ENCODE peak calls at places on chromosome 16, in four cellular contexts. One of them, this sample, is unnamed.

GRCh38 chr16:84044108-84044488 is 1.5 kb upstream of the SLC38A8 start:
- DNase-seq in heart right ventricle: no peak
- DNase-seq in spleen: peak; percentile 39
- DNase-seq in neural crest cell: no peak
- DNase-seq in this sample: no peak

GRCh38 chr16:79288046-79288445 is 312.5 kb downstream of the MAF start:
- DNase-seq in neural crest cell: no peak
- DNase-seq in heart right ventricle: no peak
- DNase-seq in spleen: no peak
- DNase-seq in this sample: no peak

GRCh38 chr16:67514382-67514828 is 14.2 kb upstream of the RIPOR1 start:
- DNase-seq in heart right ventricle: peak; percentile 83
- DNase-seq in spleen: peak; percentile 89
- DNase-seq in neural crest cell: peak; percentile 72
- DNase-seq in this sample: peak; percentile 73

GRCh38 chr16:592518-593306 is 2.8 kb downstream of the RAB40C start:
- DNase-seq in heart right ventricle: no peak
- DNase-seq in neural crest cell: no peak
- DNase-seq in spleen: peak; percentile 84
- DNase-seq in this sample: no peak

GRCh38 chr16:14088155-14088753 is 17.1 kb downstream of the MRTFB start:
- DNase-seq in spleen: no peak
- DNase-seq in neural crest cell: no peak
- DNase-seq in heart right ventricle: no peak
- DNase-seq in this sample: no peak

GRCh38 chr16:48321307-48322036 is 63.7 kb downstream of the SIAH1 start:
- DNase-seq in neural crest cell: no peak
- DNase-seq in heart right ventricle: no peak
- DNase-seq in spleen: no peak
- DNase-seq in this sample: no peak

GRCh38 chr16:4913774-4914525 is 23.0 kb downstream of the PPL start:
- DNase-seq in neural crest cell: no peak
- DNase-seq in spleen: no peak
- DNase-seq in heart right ventricle: no peak
- DNase-seq in this sample: no peak

GRCh38 chr16:74522160-74522559 is 84.8 kb downstream of the GLG1 start:
- DNase-seq in neural crest cell: no peak
- DNase-seq in spleen: no peak
- DNase-seq in heart right ventricle: no peak
- DNase-seq in this sample: no peak

GRCh38 chr16:28309811-28310311 is 17.5 kb downstream of the SBK1 start:
- DNase-seq in spleen: peak; percentile 92
- DNase-seq in neural crest cell: no peak
- DNase-seq in heart right ventricle: no peak
- DNase-seq in this sample: no peak

GRCh38 chr16:17972460-17972943 is 364.0 kb downstream of the NPIPA8 start:
- DNase-seq in neural crest cell: no peak
- DNase-seq in heart right ventricle: no peak
- DNase-seq in spleen: no peak
- DNase-seq in this sample: peak; percentile 32

GRCh38 chr16:3112058-3112880 is at the start of gene ZNF205:
- DNase-seq in neural crest cell: peak; percentile 72
- DNase-seq in heart right ventricle: peak; percentile 79
- DNase-seq in spleen: peak; percentile 81
- DNase-seq in this sample: peak; percentile 88

GRCh38 chr16:78478267-78478821 is 378.9 kb downstream of the WWOX start:
- DNase-seq in heart right ventricle: no peak
- DNase-seq in spleen: no peak
- DNase-seq in neural crest cell: no peak
- DNase-seq in this sample: no peak

GRCh38 chr16:68015681-68016080 is at the start of gene DPEP2NB:
- DNase-seq in neural crest cell: no peak
- DNase-seq in spleen: no peak
- DNase-seq in heart right ventricle: no peak
- DNase-seq in this sample: no peak

GRCh38 chr16:20181386-20181785 is 107.7 kb upstream of the GPR139 start:
- DNase-seq in spleen: no peak
- DNase-seq in neural crest cell: no peak
- DNase-seq in heart right ventricle: no peak
- DNase-seq in this sample: no peak

GRCh38 chr16:76882105-76882504 is 308.9 kb upstream of the MON1B start:
- DNase-seq in spleen: no peak
- DNase-seq in heart right ventricle: no peak
- DNase-seq in neural crest cell: no peak
- DNase-seq in this sample: no peak

GRCh38 chr16:74667215-74667765 is 613 bp upstream of the RFWD3 start:
- DNase-seq in heart right ventricle: peak; percentile 13
- DNase-seq in neural crest cell: peak; percentile 23
- DNase-seq in spleen: peak; percentile 86
- DNase-seq in this sample: peak; percentile 35

GRCh38 chr16:12412252-12412651 is 391.4 kb downstream of the CPPED1 start:
- DNase-seq in neural crest cell: no peak
- DNase-seq in spleen: no peak
- DNase-seq in heart right ventricle: no peak
- DNase-seq in this sample: no peak

GRCh38 chr16:12411521-12411920 is 392.2 kb downstream of the CPPED1 start:
- DNase-seq in spleen: no peak
- DNase-seq in heart right ventricle: no peak
- DNase-seq in neural crest cell: no peak
- DNase-seq in this sample: no peak

GRCh38 chr16:12406840-12407690 is 396.6 kb downstream of the CPPED1 start:
- DNase-seq in neural crest cell: no peak
- DNase-seq in spleen: no peak
- DNase-seq in heart right ventricle: no peak
- DNase-seq in this sample: no peak

GRCh38 chr16:12410842-12411490 is 392.7 kb downstream of the CPPED1 start:
- DNase-seq in spleen: no peak
- DNase-seq in neural crest cell: no peak
- DNase-seq in heart right ventricle: no peak
- DNase-seq in this sample: no peak

GRCh38 chr16:12409700-12410099 is 394.0 kb downstream of the CPPED1 start:
- DNase-seq in spleen: no peak
- DNase-seq in heart right ventricle: no peak
- DNase-seq in neural crest cell: no peak
- DNase-seq in this sample: no peak
- TF ChIP-seq CTCF in spleen: no peak
- TF ChIP-seq CTCF in heart right ventricle: no peak
- TF ChIP-seq CTCF in neural crest cell: no peak
- TF ChIP-seq CTCF in this sample: no peak

DNA sequence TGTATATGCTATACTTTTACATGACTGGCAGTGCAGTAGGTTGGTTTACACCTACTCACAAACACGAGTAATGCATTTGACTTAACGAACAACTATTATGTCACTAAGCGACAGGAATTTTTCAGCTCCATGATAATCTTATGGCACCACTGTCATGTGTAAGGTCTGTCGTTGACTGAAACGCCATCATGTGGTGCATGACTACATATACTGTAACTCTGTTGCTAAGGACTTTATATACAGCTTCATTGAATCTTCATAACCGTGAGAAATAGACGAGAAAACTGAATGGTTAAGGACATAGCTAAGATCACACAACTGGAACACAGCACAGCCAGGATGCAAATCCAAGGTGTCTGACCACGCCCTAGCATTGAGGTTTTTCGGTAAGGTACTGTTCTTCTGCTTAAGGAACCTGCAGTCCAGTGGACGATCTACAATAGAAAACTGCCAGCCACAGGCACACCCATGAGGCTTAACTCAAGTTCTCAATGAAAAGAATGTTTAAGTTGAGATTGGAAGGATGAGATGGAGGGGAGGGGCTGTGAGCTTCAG is 3.3 kb downstream of the CFAP20 start:
- DNase-seq in spleen: no peak
- DNase-seq in neural crest cell: no peak
- DNase-seq in heart right ventricle: no peak
- DNase-seq in this sample: no peak
- TF ChIP-seq CTCF in spleen: no peak
- TF ChIP-seq CTCF in neural crest cell: no peak
- TF ChIP-seq CTCF in heart right ventricle: peak; percentile 25
- TF ChIP-seq CTCF in this sample: no peak

DNA sequence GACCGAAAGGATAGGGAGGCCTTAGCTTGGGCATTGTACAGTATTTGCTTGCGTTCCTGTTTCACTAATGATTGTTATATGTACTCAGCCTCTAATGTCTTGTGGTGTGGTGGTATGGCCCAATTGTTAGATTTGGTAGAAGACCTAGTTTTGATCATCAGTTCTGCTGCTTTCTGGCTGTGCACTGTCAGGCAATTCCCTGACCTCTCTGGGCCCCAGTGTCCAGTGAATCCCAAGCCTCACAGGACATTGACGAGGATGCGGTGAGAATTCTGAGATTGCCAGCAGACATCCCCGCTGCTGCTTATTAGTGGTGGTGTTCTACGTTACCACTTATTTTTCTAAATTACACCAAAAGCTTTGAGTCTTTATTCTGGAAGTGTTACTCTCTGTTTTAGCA is 195.2 kb downstream of the SNX29 start:
- DNase-seq in neural crest cell: no peak
- DNase-seq in spleen: no peak
- DNase-seq in heart right ventricle: no peak
- DNase-seq in this sample: no peak
- TF ChIP-seq CTCF in neural crest cell: no peak
- TF ChIP-seq CTCF in spleen: no peak
- TF ChIP-seq CTCF in heart right ventricle: no peak
- TF ChIP-seq CTCF in this sample: no peak

DNA sequence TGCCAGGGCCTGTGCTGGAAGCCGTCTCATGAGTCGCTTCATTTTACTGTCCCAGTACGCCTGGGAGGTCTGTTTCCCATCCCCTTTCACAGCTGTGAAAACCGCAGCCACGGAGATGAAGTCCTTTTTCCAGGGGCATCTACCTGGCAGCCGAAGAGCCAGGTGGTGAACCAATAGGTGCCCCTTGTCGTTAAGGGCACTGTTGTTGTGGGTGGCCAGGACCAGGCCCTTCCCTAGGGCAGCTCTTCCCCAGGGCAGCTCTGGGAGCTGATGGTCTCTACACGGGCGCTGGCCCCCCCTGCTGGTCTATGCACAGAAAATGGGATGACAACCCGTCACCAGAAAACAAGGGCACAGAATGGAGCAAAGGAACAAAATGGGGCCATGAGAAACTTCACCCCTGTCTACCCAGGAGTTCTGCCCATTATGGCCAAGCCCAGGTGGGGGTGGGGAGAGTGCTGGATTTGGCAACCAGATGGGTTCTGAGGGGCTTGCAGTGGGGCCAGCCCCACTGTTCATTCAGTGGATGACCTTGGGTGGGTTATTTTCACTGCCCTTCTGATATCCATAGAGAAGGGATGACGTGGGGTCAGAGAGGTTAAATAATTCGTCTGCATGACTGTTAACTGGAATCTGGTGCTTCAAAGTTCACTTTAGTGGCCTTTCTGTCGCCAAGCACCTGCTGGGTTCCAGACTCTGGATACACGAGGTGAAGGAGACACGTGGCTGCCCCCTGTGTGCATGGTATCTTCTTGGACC is 11.5 kb downstream of the RMI2 start:
- DNase-seq in heart right ventricle: peak; percentile 62
- DNase-seq in neural crest cell: peak; percentile 54
- DNase-seq in spleen: peak; percentile 88
- DNase-seq in this sample: peak; percentile 75
- TF ChIP-seq CTCF in heart right ventricle: peak; percentile 70
- TF ChIP-seq CTCF in neural crest cell: peak; percentile 65
- TF ChIP-seq CTCF in spleen: peak; percentile 69
- TF ChIP-seq CTCF in this sample: peak; percentile 75

GRCh38 chr16:88088161-88088581 is 136.9 kb downstream of the BANP start:
- DNase-seq in spleen: no peak
- DNase-seq in neural crest cell: no peak
- DNase-seq in heart right ventricle: no peak
- DNase-seq in this sample: no peak

GRCh38 chr16:88086571-88087516 is 135.6 kb downstream of the BANP start:
- DNase-seq in neural crest cell: no peak
- DNase-seq in heart right ventricle: no peak
- DNase-seq in spleen: no peak
- DNase-seq in this sample: no peak

GRCh38 chr16:88084881-88085280 is 133.6 kb downstream of the BANP start:
- DNase-seq in neural crest cell: no peak
- DNase-seq in spleen: no peak
- DNase-seq in heart right ventricle: no peak
- DNase-seq in this sample: no peak

GRCh38 chr16:88083582-88083981 is 132.3 kb downstream of the BANP start:
- DNase-seq in spleen: no peak
- DNase-seq in heart right ventricle: no peak
- DNase-seq in neural crest cell: no peak
- DNase-seq in this sample: no peak

DNA sequence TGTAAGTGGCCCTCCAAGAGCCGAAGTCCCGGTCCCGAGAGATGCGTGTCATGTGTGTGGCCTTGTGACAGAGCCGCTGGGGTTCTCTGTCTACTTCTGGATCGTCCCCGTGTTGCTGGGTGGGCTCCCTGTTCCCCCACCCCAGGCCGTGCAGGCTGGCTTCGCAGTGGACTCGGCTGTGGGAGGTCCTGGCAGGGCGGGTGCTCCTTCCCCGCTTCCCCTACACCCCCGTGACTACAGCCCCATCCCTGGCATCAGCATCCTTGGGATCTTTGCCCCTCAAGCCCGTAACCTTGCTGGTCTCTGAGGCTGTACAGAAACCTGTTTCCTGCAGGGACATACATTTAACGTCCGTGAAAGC is 136.3 kb downstream of the BANP start:
- DNase-seq in neural crest cell: no peak
- DNase-seq in spleen: no peak
- DNase-seq in heart right ventricle: no peak
- DNase-seq in this sample: no peak
- TF ChIP-seq CTCF in neural crest cell: no peak
- TF ChIP-seq CTCF in spleen: no peak
- TF ChIP-seq CTCF in heart right ventricle: no peak
- TF ChIP-seq CTCF in this sample: no peak

GRCh38 chr16:66512589-66513404 is 37.1 kb downstream of the TK2 start:
- DNase-seq in heart right ventricle: no peak
- DNase-seq in spleen: no peak
- DNase-seq in neural crest cell: no peak
- DNase-seq in this sample: no peak

GRCh38 chr16:66510711-66511614 is 39.0 kb downstream of the TK2 start:
- DNase-seq in neural crest cell: no peak
- DNase-seq in heart right ventricle: no peak
- DNase-seq in spleen: no peak
- DNase-seq in this sample: no peak

GRCh38 chr16:66510298-66510697 is 39.6 kb downstream of the TK2 start:
- DNase-seq in spleen: no peak
- DNase-seq in heart right ventricle: no peak
- DNase-seq in neural crest cell: no peak
- DNase-seq in this sample: no peak

GRCh38 chr16:66509576-66509975 is 40.3 kb downstream of the TK2 start:
- DNase-seq in neural crest cell: no peak
- DNase-seq in spleen: peak; percentile 60
- DNase-seq in heart right ventricle: no peak
- DNase-seq in this sample: no peak

GRCh38 chr16:66511615-66512500 is 38.1 kb downstream of the TK2 start:
- DNase-seq in neural crest cell: no peak
- DNase-seq in heart right ventricle: no peak
- DNase-seq in spleen: no peak
- DNase-seq in this sample: peak; percentile 69
- TF ChIP-seq CTCF in neural crest cell: no peak
- TF ChIP-seq CTCF in heart right ventricle: no peak
- TF ChIP-seq CTCF in spleen: peak; percentile 27
- TF ChIP-seq CTCF in this sample: no peak

GRCh38 chr16:56824335-56824734 is 40.7 kb upstream of the SLC12A3 start:
- DNase-seq in heart right ventricle: peak; percentile 10
- DNase-seq in spleen: no peak
- DNase-seq in neural crest cell: peak; percentile 29
- DNase-seq in this sample: no peak
- TF ChIP-seq CTCF in heart right ventricle: peak; percentile 19
- TF ChIP-seq CTCF in spleen: no peak
- TF ChIP-seq CTCF in neural crest cell: peak; percentile 45
- TF ChIP-seq CTCF in this sample: no peak